ENCODE peak calls at places on chromosomes 11 and 22, in ten cellular contexts. One of them, this sample, is unnamed.

GRCh38 chr11:61682093-61682732 is 2.0 kb downstream of the DAGLA start:
- DNase-seq in fibroblast of mammary gland: peak
- DNase-seq in stimulated activated CD8-positive, alpha-beta memory T cell treated with anti-CD3 and anti-CD28 coated beads, Interleukin-15, amount 100 ng/mL, for 1 hour: no peak
- DNase-seq in BE2C: peak
- DNase-seq in GM04504: no peak
- DNase-seq in NCI-H2081: peak
- DNase-seq in NCI-H446 treated with DMSO at 0.1 percent for 48 hours: no peak
- DNase-seq in tibial artery: peak
- DNase-seq in NCI-H1436 treated with DMSO at 0.1 percent for 48 hours: no peak
- DNase-seq in lower lobe of right lung: no peak
- DNase-seq in this sample: no peak

GRCh38 chr11:12164061-12165014 is 53.9 kb downstream of the MICAL2 start:
- DNase-seq in fibroblast of mammary gland: peak
- DNase-seq in stimulated activated CD8-positive, alpha-beta memory T cell treated with anti-CD3 and anti-CD28 coated beads, Interleukin-15, amount 100 ng/mL, for 1 hour: no peak
- DNase-seq in BE2C: no peak
- DNase-seq in GM04504: peak
- DNase-seq in NCI-H2081: no peak
- DNase-seq in NCI-H446 treated with DMSO at 0.1 percent for 48 hours: no peak
- DNase-seq in tibial artery: no peak
- DNase-seq in NCI-H1436 treated with DMSO at 0.1 percent for 48 hours: no peak
- DNase-seq in lower lobe of right lung: no peak
- DNase-seq in this sample: peak

GRCh38 chr11:1283091-1283511 is 26.3 kb downstream of the TOLLIP start:
- DNase-seq in fibroblast of mammary gland: no peak
- DNase-seq in stimulated activated CD8-positive, alpha-beta memory T cell treated with anti-CD3 and anti-CD28 coated beads, Interleukin-15, amount 100 ng/mL, for 1 hour: no peak
- DNase-seq in BE2C: no peak
- DNase-seq in GM04504: no peak
- DNase-seq in NCI-H2081: no peak
- DNase-seq in NCI-H446 treated with DMSO at 0.1 percent for 48 hours: no peak
- DNase-seq in tibial artery: no peak
- DNase-seq in NCI-H1436 treated with DMSO at 0.1 percent for 48 hours: no peak
- DNase-seq in lower lobe of right lung: peak
- DNase-seq in this sample: no peak

GRCh38 chr22:49845241-49845640 is 8.4 kb upstream of the ZBED4 start:
- DNase-seq in fibroblast of mammary gland: no peak
- DNase-seq in stimulated activated CD8-positive, alpha-beta memory T cell treated with anti-CD3 and anti-CD28 coated beads, Interleukin-15, amount 100 ng/mL, for 1 hour: no peak
- DNase-seq in BE2C: no peak
- DNase-seq in GM04504: no peak
- DNase-seq in NCI-H2081: no peak
- DNase-seq in NCI-H446 treated with DMSO at 0.1 percent for 48 hours: no peak
- DNase-seq in tibial artery: no peak
- DNase-seq in NCI-H1436 treated with DMSO at 0.1 percent for 48 hours: no peak
- DNase-seq in lower lobe of right lung: no peak
- DNase-seq in this sample: no peak

GRCh38 chr22:47564158-47564450 is 801.7 kb downstream of the TBC1D22A start:
- DNase-seq in fibroblast of mammary gland: no peak
- DNase-seq in stimulated activated CD8-positive, alpha-beta memory T cell treated with anti-CD3 and anti-CD28 coated beads, Interleukin-15, amount 100 ng/mL, for 1 hour: no peak
- DNase-seq in BE2C: no peak
- DNase-seq in GM04504: no peak
- DNase-seq in NCI-H2081: no peak
- DNase-seq in NCI-H446 treated with DMSO at 0.1 percent for 48 hours: no peak
- DNase-seq in tibial artery: no peak
- DNase-seq in NCI-H1436 treated with DMSO at 0.1 percent for 48 hours: no peak
- DNase-seq in lower lobe of right lung: no peak
- DNase-seq in this sample: no peak

GRCh38 chr22:24433001-24433867 is 5.8 kb downstream of the ADORA2A start:
- DNase-seq in fibroblast of mammary gland: no peak
- DNase-seq in stimulated activated CD8-positive, alpha-beta memory T cell treated with anti-CD3 and anti-CD28 coated beads, Interleukin-15, amount 100 ng/mL, for 1 hour: no peak
- DNase-seq in BE2C: no peak
- DNase-seq in GM04504: no peak
- DNase-seq in NCI-H2081: no peak
- DNase-seq in NCI-H446 treated with DMSO at 0.1 percent for 48 hours: no peak
- DNase-seq in tibial artery: no peak
- DNase-seq in NCI-H1436 treated with DMSO at 0.1 percent for 48 hours: no peak
- DNase-seq in lower lobe of right lung: no peak
- DNase-seq in this sample: no peak

GRCh38 chr22:19292262-19293230 is 1.0 kb upstream of the CLTCL1 start:
- DNase-seq in fibroblast of mammary gland: peak
- DNase-seq in stimulated activated CD8-positive, alpha-beta memory T cell treated with anti-CD3 and anti-CD28 coated beads, Interleukin-15, amount 100 ng/mL, for 1 hour: no peak
- DNase-seq in BE2C: no peak
- DNase-seq in GM04504: no peak
- DNase-seq in NCI-H2081: peak
- DNase-seq in NCI-H446 treated with DMSO at 0.1 percent for 48 hours: no peak
- DNase-seq in tibial artery: peak
- DNase-seq in NCI-H1436 treated with DMSO at 0.1 percent for 48 hours: no peak
- DNase-seq in lower lobe of right lung: peak
- DNase-seq in this sample: no peak

GRCh38 chr11:31477528-31478255 is 31.7 kb downstream of the IMMP1L start:
- DNase-seq in fibroblast of mammary gland: no peak
- DNase-seq in stimulated activated CD8-positive, alpha-beta memory T cell treated with anti-CD3 and anti-CD28 coated beads, Interleukin-15, amount 100 ng/mL, for 1 hour: no peak
- DNase-seq in BE2C: peak
- DNase-seq in GM04504: no peak
- DNase-seq in NCI-H2081: peak
- DNase-seq in NCI-H446 treated with DMSO at 0.1 percent for 48 hours: no peak
- DNase-seq in tibial artery: no peak
- DNase-seq in NCI-H1436 treated with DMSO at 0.1 percent for 48 hours: no peak
- DNase-seq in lower lobe of right lung: no peak
- DNase-seq in this sample: no peak

GRCh38 chr11:106828976-106829375 is 189.3 kb downstream of the GUCY1A2 start:
- DNase-seq in fibroblast of mammary gland: no peak
- DNase-seq in stimulated activated CD8-positive, alpha-beta memory T cell treated with anti-CD3 and anti-CD28 coated beads, Interleukin-15, amount 100 ng/mL, for 1 hour: no peak
- DNase-seq in BE2C: no peak
- DNase-seq in GM04504: no peak
- DNase-seq in NCI-H2081: no peak
- DNase-seq in NCI-H446 treated with DMSO at 0.1 percent for 48 hours: no peak
- DNase-seq in tibial artery: no peak
- DNase-seq in NCI-H1436 treated with DMSO at 0.1 percent for 48 hours: no peak
- DNase-seq in lower lobe of right lung: no peak
- DNase-seq in this sample: no peak

GRCh38 chr11:6404341-6405038 is 14.2 kb downstream of the SMPD1 start:
- DNase-seq in fibroblast of mammary gland: peak
- DNase-seq in stimulated activated CD8-positive, alpha-beta memory T cell treated with anti-CD3 and anti-CD28 coated beads, Interleukin-15, amount 100 ng/mL, for 1 hour: no peak
- DNase-seq in BE2C: no peak
- DNase-seq in GM04504: no peak
- DNase-seq in NCI-H2081: no peak
- DNase-seq in NCI-H446 treated with DMSO at 0.1 percent for 48 hours: no peak
- DNase-seq in tibial artery: no peak
- DNase-seq in NCI-H1436 treated with DMSO at 0.1 percent for 48 hours: no peak
- DNase-seq in lower lobe of right lung: peak
- DNase-seq in this sample: no peak

GRCh38 chr22:43633631-43634030 is 178.5 kb downstream of the EFCAB6 start:
- DNase-seq in fibroblast of mammary gland: no peak
- DNase-seq in stimulated activated CD8-positive, alpha-beta memory T cell treated with anti-CD3 and anti-CD28 coated beads, Interleukin-15, amount 100 ng/mL, for 1 hour: no peak
- DNase-seq in BE2C: no peak
- DNase-seq in GM04504: no peak
- DNase-seq in NCI-H2081: no peak
- DNase-seq in NCI-H446 treated with DMSO at 0.1 percent for 48 hours: no peak
- DNase-seq in tibial artery: no peak
- DNase-seq in NCI-H1436 treated with DMSO at 0.1 percent for 48 hours: no peak
- DNase-seq in lower lobe of right lung: no peak
- DNase-seq in this sample: no peak

GRCh38 chr11:130945945-130946344 is 29.7 kb upstream of the SNX19 start:
- DNase-seq in fibroblast of mammary gland: peak
- DNase-seq in stimulated activated CD8-positive, alpha-beta memory T cell treated with anti-CD3 and anti-CD28 coated beads, Interleukin-15, amount 100 ng/mL, for 1 hour: no peak
- DNase-seq in BE2C: no peak
- DNase-seq in GM04504: peak
- DNase-seq in NCI-H2081: no peak
- DNase-seq in NCI-H446 treated with DMSO at 0.1 percent for 48 hours: no peak
- DNase-seq in tibial artery: peak
- DNase-seq in NCI-H1436 treated with DMSO at 0.1 percent for 48 hours: no peak
- DNase-seq in lower lobe of right lung: no peak
- DNase-seq in this sample: no peak

GRCh38 chr22:46053563-46054090 is 76.7 kb upstream of the WNT7B start:
- DNase-seq in fibroblast of mammary gland: peak
- DNase-seq in stimulated activated CD8-positive, alpha-beta memory T cell treated with anti-CD3 and anti-CD28 coated beads, Interleukin-15, amount 100 ng/mL, for 1 hour: no peak
- DNase-seq in BE2C: peak
- DNase-seq in GM04504: no peak
- DNase-seq in NCI-H2081: peak
- DNase-seq in NCI-H446 treated with DMSO at 0.1 percent for 48 hours: no peak
- DNase-seq in tibial artery: peak
- DNase-seq in NCI-H1436 treated with DMSO at 0.1 percent for 48 hours: no peak
- DNase-seq in lower lobe of right lung: peak
- DNase-seq in this sample: no peak

GRCh38 chr11:110044226-110044968 is 48.8 kb upstream of the ZC3H12C start:
- DNase-seq in fibroblast of mammary gland: no peak
- DNase-seq in stimulated activated CD8-positive, alpha-beta memory T cell treated with anti-CD3 and anti-CD28 coated beads, Interleukin-15, amount 100 ng/mL, for 1 hour: no peak
- DNase-seq in BE2C: no peak
- DNase-seq in GM04504: no peak
- DNase-seq in NCI-H2081: no peak
- DNase-seq in NCI-H446 treated with DMSO at 0.1 percent for 48 hours: no peak
- DNase-seq in tibial artery: no peak
- DNase-seq in NCI-H1436 treated with DMSO at 0.1 percent for 48 hours: no peak
- DNase-seq in lower lobe of right lung: no peak
- DNase-seq in this sample: no peak

GRCh38 chr11:62954478-62954877 is 30.3 kb downstream of the SLC22A6 start:
- DNase-seq in fibroblast of mammary gland: no peak
- DNase-seq in stimulated activated CD8-positive, alpha-beta memory T cell treated with anti-CD3 and anti-CD28 coated beads, Interleukin-15, amount 100 ng/mL, for 1 hour: no peak
- DNase-seq in BE2C: no peak
- DNase-seq in GM04504: no peak
- DNase-seq in NCI-H2081: no peak
- DNase-seq in NCI-H446 treated with DMSO at 0.1 percent for 48 hours: no peak
- DNase-seq in tibial artery: no peak
- DNase-seq in NCI-H1436 treated with DMSO at 0.1 percent for 48 hours: no peak
- DNase-seq in lower lobe of right lung: no peak
- DNase-seq in this sample: no peak

GRCh38 chr11:88799749-88800500 is 265.9 kb downstream of the GRM5 start:
- DNase-seq in fibroblast of mammary gland: peak
- DNase-seq in stimulated activated CD8-positive, alpha-beta memory T cell treated with anti-CD3 and anti-CD28 coated beads, Interleukin-15, amount 100 ng/mL, for 1 hour: no peak
- DNase-seq in BE2C: no peak
- DNase-seq in GM04504: no peak
- DNase-seq in NCI-H2081: no peak
- DNase-seq in NCI-H446 treated with DMSO at 0.1 percent for 48 hours: no peak
- DNase-seq in tibial artery: no peak
- DNase-seq in NCI-H1436 treated with DMSO at 0.1 percent for 48 hours: no peak
- DNase-seq in lower lobe of right lung: no peak
- DNase-seq in this sample: no peak

GRCh38 chr11:29051935-29052334 is 943.7 kb downstream of the METTL15 start:
- DNase-seq in fibroblast of mammary gland: no peak
- DNase-seq in stimulated activated CD8-positive, alpha-beta memory T cell treated with anti-CD3 and anti-CD28 coated beads, Interleukin-15, amount 100 ng/mL, for 1 hour: no peak
- DNase-seq in BE2C: no peak
- DNase-seq in GM04504: no peak
- DNase-seq in NCI-H2081: no peak
- DNase-seq in NCI-H446 treated with DMSO at 0.1 percent for 48 hours: no peak
- DNase-seq in tibial artery: no peak
- DNase-seq in NCI-H1436 treated with DMSO at 0.1 percent for 48 hours: no peak
- DNase-seq in lower lobe of right lung: no peak
- DNase-seq in this sample: no peak

GRCh38 chr22:35311551-35311999 is 11.9 kb downstream of the TOM1 start:
- DNase-seq in fibroblast of mammary gland: no peak
- DNase-seq in stimulated activated CD8-positive, alpha-beta memory T cell treated with anti-CD3 and anti-CD28 coated beads, Interleukin-15, amount 100 ng/mL, for 1 hour: no peak
- DNase-seq in BE2C: no peak
- DNase-seq in GM04504: no peak
- DNase-seq in NCI-H2081: no peak
- DNase-seq in NCI-H446 treated with DMSO at 0.1 percent for 48 hours: no peak
- DNase-seq in tibial artery: no peak
- DNase-seq in NCI-H1436 treated with DMSO at 0.1 percent for 48 hours: no peak
- DNase-seq in lower lobe of right lung: no peak
- DNase-seq in this sample: no peak

GRCh38 chr22:42719656-42720262 is 911 bp downstream of the A4GALT start:
- DNase-seq in fibroblast of mammary gland: no peak
- DNase-seq in stimulated activated CD8-positive, alpha-beta memory T cell treated with anti-CD3 and anti-CD28 coated beads, Interleukin-15, amount 100 ng/mL, for 1 hour: no peak
- DNase-seq in BE2C: no peak
- DNase-seq in GM04504: no peak
- DNase-seq in NCI-H2081: no peak
- DNase-seq in NCI-H446 treated with DMSO at 0.1 percent for 48 hours: no peak
- DNase-seq in tibial artery: no peak
- DNase-seq in NCI-H1436 treated with DMSO at 0.1 percent for 48 hours: no peak
- DNase-seq in lower lobe of right lung: no peak
- DNase-seq in this sample: no peak

GRCh38 chr11:124536520-124536919 is 6.9 kb downstream of the OR8B12 start:
- DNase-seq in fibroblast of mammary gland: peak
- DNase-seq in stimulated activated CD8-positive, alpha-beta memory T cell treated with anti-CD3 and anti-CD28 coated beads, Interleukin-15, amount 100 ng/mL, for 1 hour: no peak
- DNase-seq in BE2C: no peak
- DNase-seq in GM04504: no peak
- DNase-seq in NCI-H2081: no peak
- DNase-seq in NCI-H446 treated with DMSO at 0.1 percent for 48 hours: no peak
- DNase-seq in tibial artery: peak
- DNase-seq in NCI-H1436 treated with DMSO at 0.1 percent for 48 hours: no peak
- DNase-seq in lower lobe of right lung: peak
- DNase-seq in this sample: no peak